ENCODE peak calls at places on chromosomes 13 and 19, in nine cellular contexts. Y is neural progenitor cell; O is transverse colon; U is ascending aorta; X is coronary artery; Z is testis; R is thoracic aorta; W is A549; K is CD4-positive, alpha-beta T cell. P is an unnamed sample.

GRCh38 chr13:73970413-73971055 is 163.7 kb downstream of the KLF12 start:
- DNase-seq in R (no peak), Z (no peak), K (no peak), W (no peak), O (no peak), Y (no peak), X (no peak), U (no peak), P (no peak)

GRCh38 chr13:33258437-33259193 is 26.9 kb downstream of the STARD13 start:
- DNase-seq in U (no peak), K (no peak), Y (no peak), O (no peak), Z (no peak), W (no peak), X (no peak), R (no peak), P (no peak)

GRCh38 chr19:12092065-12092867 is 27.7 kb downstream of the ZNF844 start:
- DNase-seq in R (peak), O (peak), K (no peak), Y (peak), X (peak), W (no peak), Z (peak), U (peak), P (peak)

GRCh38 chr13:98994080-98994479 is 16.2 kb upstream of the DOCK9 start:
- DNase-seq in W (no peak), U (no peak), K (no peak), O (no peak), Y (no peak), Z (no peak), R (no peak), X (no peak), P (no peak)

GRCh38 chr19:45404557-45405434 is at the start of gene PPP1R13L:
- DNase-seq in Z (peak), Y (peak), R (peak), W (peak), U (peak), O (peak), X (peak), K (peak), P (no peak)

GRCh38 chr13:27797228-27797624 is 4.9 kb downstream of the GSX1 start:
- DNase-seq in X (no peak), R (no peak), U (no peak), Y (peak), K (no peak), Z (peak), W (peak), O (no peak), P (no peak)

GRCh38 chr13:67120872-67121531 is 109.1 kb downstream of the PCDH9 start:
- DNase-seq in U (no peak), W (peak), R (no peak), Z (no peak), O (no peak), K (no peak), X (no peak), Y (no peak), P (no peak)

GRCh38 chr13:106701810-106702341 is 133.9 kb upstream of the ARGLU1 start:
- DNase-seq in Y (no peak), X (no peak), K (no peak), O (no peak), U (no peak), Z (no peak), R (no peak), W (no peak), P (no peak)

GRCh38 chr13:77832339-77833100 is 86.1 kb downstream of the EDNRB start:
- DNase-seq in Y (peak), W (no peak), O (no peak), X (no peak), K (no peak), Z (no peak), U (no peak), R (no peak), P (no peak)

GRCh38 chr19:50568321-50569022 is at the start of gene LRRC4B:
- DNase-seq in Z (no peak), W (no peak), K (no peak), U (no peak), X (no peak), Y (peak), O (no peak), R (no peak), P (no peak)

GRCh38 chr13:96771501-96772367 is 222.5 kb downstream of the OXGR1 start:
- DNase-seq in R (no peak), K (no peak), Y (no peak), U (no peak), Z (no peak), X (no peak), W (no peak), O (no peak), P (no peak)

GRCh38 chr13:48346583-48346982 is 43.0 kb downstream of the RB1 start:
- DNase-seq in Y (no peak), R (no peak), W (no peak), U (no peak), K (no peak), X (no peak), O (no peak), Z (no peak), P (no peak)

GRCh38 chr19:7528522-7529245 is 6.3 kb downstream of the MCOLN1 start:
- DNase-seq in Z (no peak), R (no peak), Y (no peak), X (no peak), O (no peak), U (no peak), W (no peak), K (no peak), P (no peak)

GRCh38 chr13:114037674-114038073 is 63.8 kb upstream of the C13orf46 start:
- DNase-seq in W (no peak), U (no peak), Z (no peak), R (no peak), K (no peak), X (no peak), Y (no peak), O (no peak), P (no peak)

GRCh38 chr13:64928704-64929499 is 2301.2 kb downstream of the PCDH9 start:
- DNase-seq in Z (no peak), O (no peak), X (no peak), K (no peak), U (no peak), Y (no peak), R (no peak), W (peak), P (no peak)

GRCh38 chr19:34430738-34431625 is 2.8 kb downstream of the UBA2 start:
- DNase-seq in Z (no peak), K (peak), U (no peak), W (peak), R (no peak), X (no peak), Y (peak), O (no peak), P (no peak)

GRCh38 chr13:30976041-30976440 is 43.6 kb downstream of the TEX26 start:
- DNase-seq in Y (no peak), R (no peak), O (no peak), W (no peak), Z (no peak), K (no peak), X (no peak), U (no peak), P (no peak)

GRCh38 chr19:11355160-11356073 is at the start of gene PLPPR2:
- DNase-seq in U (peak), X (peak), Y (peak), W (peak), O (peak), Z (peak), R (peak), K (peak), P (peak)

GRCh38 chr19:13861714-13862531 is 15.0 kb upstream of the NANOS3 start:
- DNase-seq in Y (peak), O (peak), U (peak), R (peak), Z (peak), W (peak), K (peak), X (peak), P (no peak)

GRCh38 chr19:13856530-13856929 is 20.4 kb upstream of the NANOS3 start:
- DNase-seq in X (no peak), K (no peak), R (no peak), Z (no peak), Y (no peak), W (no peak), O (no peak), U (no peak), P (no peak)

GRCh38 chr19:13861392-13861713 is 15.6 kb upstream of the NANOS3 start:
- DNase-seq in X (no peak), R (no peak), Z (no peak), Y (no peak), K (no peak), W (no peak), O (no peak), U (no peak), P (no peak)

GRCh38 chr19:13860679-13861391 is 16.1 kb upstream of the NANOS3 start:
- DNase-seq in W (no peak), O (no peak), Y (no peak), U (no peak), Z (no peak), K (no peak), R (no peak), X (no peak), P (no peak)

GRCh38 chr19:13859361-13859880 is 17.5 kb upstream of the NANOS3 start:
- DNase-seq in W (peak), K (no peak), U (no peak), Z (no peak), O (no peak), X (no peak), Y (no peak), R (no peak), P (no peak)
- TF ChIP-seq CTCF in W (no peak), K (no peak), U (no peak), Z (no peak), O (no peak), X (no peak), Y (no peak), R (no peak), P (no peak)

GRCh38 chr19:54204767-54205468 is 4.3 kb downstream of the RPS9 start:
- DNase-seq in Y (no peak), X (no peak), R (no peak), W (no peak), Z (no peak), U (no peak), O (no peak), K (no peak), P (no peak)

GRCh38 chr19:54206030-54206830 is 5.6 kb downstream of the RPS9 start:
- DNase-seq in K (no peak), Z (no peak), O (peak), Y (no peak), W (no peak), X (no peak), U (peak), R (no peak), P (no peak)

GRCh38 chr19:54201172-54201701 is 579 bp downstream of the RPS9 start:
- DNase-seq in R (no peak), Y (no peak), X (no peak), K (no peak), Z (no peak), O (no peak), W (no peak), U (no peak), P (no peak)

GRCh38 chr19:54201980-54202379 is 1.3 kb downstream of the RPS9 start:
- DNase-seq in U (no peak), W (no peak), O (no peak), Y (no peak), X (no peak), R (no peak), Z (no peak), K (no peak), P (no peak)

GRCh38 chr19:54203151-54203611 is 2.5 kb downstream of the RPS9 start:
- DNase-seq in Z (no peak), K (no peak), X (no peak), Y (no peak), U (no peak), O (no peak), W (peak), R (no peak), P (no peak)
- H3K27ac ChIP-seq in Z (no peak), K (no peak), X (no peak), Y (no peak), U (no peak), O (peak), W (peak), R (no peak), P (peak)

DNA sequence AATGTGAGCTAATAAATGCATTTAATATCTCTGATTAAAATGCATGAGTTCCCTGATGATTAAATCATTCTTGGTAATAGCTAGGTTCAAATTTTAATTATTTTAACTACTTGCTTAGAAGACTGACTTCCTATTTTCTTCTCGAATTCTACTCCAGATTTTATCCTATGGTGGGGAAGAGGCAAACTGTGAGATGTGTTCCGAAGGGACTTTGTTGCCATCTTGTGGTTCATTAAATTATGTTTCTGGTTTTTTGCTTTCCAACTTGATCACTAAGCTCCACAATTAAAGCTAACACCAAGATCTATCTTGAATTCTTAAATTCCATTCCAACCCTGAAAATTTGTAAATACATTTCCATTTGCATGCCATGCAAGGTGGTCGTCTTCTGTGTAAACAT is 538.4 kb upstream of the PCDH20 start:
- DNase-seq in Z (no peak), W (peak), Y (peak), U (no peak), X (no peak), R (no peak), K (no peak), O (no peak), P (no peak)
- TF ChIP-seq CTCF in Z (no peak), W (peak), Y (peak), U (peak), X (no peak), R (peak), K (no peak), O (peak), P (no peak)

GRCh38 chr13:95560387-95560786 is 7.9 kb downstream of the CLDN10 start:
- DNase-seq in X (no peak), Z (no peak), U (no peak), O (no peak), R (no peak), Y (no peak), W (no peak), K (no peak), P (no peak)
- H3K27ac ChIP-seq in X (no peak), Z (no peak), U (no peak), O (no peak), R (no peak), Y (no peak), W (no peak), K (no peak), P (no peak)

GRCh38 chr19:4453232-4454179 is 4.1 kb downstream of the UBXN6 start:
- DNase-seq in R (no peak), K (no peak), W (no peak), U (no peak), Y (no peak), O (no peak), Z (no peak), X (no peak), P (no peak)

GRCh38 chr19:4454952-4455738 is 2.4 kb downstream of the UBXN6 start:
- DNase-seq in Z (peak), K (no peak), X (no peak), W (no peak), R (no peak), O (no peak), Y (no peak), U (peak), P (no peak)

GRCh38 chr19:4449826-4450075 is 7.8 kb downstream of the UBXN6 start:
- DNase-seq in W (no peak), K (no peak), Z (no peak), X (no peak), R (no peak), O (no peak), Y (no peak), U (no peak), P (no peak)

GRCh38 chr19:4454621-4454951 is 3.0 kb downstream of the UBXN6 start:
- DNase-seq in Z (no peak), R (no peak), X (no peak), K (no peak), W (no peak), O (no peak), Y (no peak), U (no peak), P (no peak)

GRCh38 chr19:4452230-4452990 is 5.2 kb downstream of the UBXN6 start:
- DNase-seq in K (no peak), X (no peak), Y (no peak), R (no peak), O (no peak), Z (no peak), W (no peak), U (no peak), P (no peak)
- TF ChIP-seq CTCF in K (no peak), X (no peak), Y (no peak), R (no peak), O (no peak), Z (no peak), W (no peak), U (no peak), P (no peak)

GRCh38 chr19:17659996-17660395 is 28.2 kb downstream of the UNC13A start:
- DNase-seq in U (no peak), X (no peak), R (no peak), K (no peak), Y (no peak), Z (peak), W (no peak), O (no peak), P (no peak)

GRCh38 chr19:17658666-17659065 is 29.5 kb downstream of the UNC13A start:
- DNase-seq in O (no peak), Z (no peak), R (no peak), K (no peak), U (no peak), X (no peak), W (no peak), Y (no peak), P (no peak)

GRCh38 chr19:17656970-17657369 is 31.2 kb downstream of the UNC13A start:
- DNase-seq in K (no peak), R (no peak), W (no peak), X (no peak), Y (no peak), Z (no peak), O (no peak), U (no peak), P (no peak)

GRCh38 chr19:17655751-17656480 is 32.2 kb downstream of the UNC13A start:
- DNase-seq in X (no peak), O (no peak), Y (no peak), Z (no peak), U (no peak), K (no peak), W (no peak), R (no peak), P (no peak)

DNA sequence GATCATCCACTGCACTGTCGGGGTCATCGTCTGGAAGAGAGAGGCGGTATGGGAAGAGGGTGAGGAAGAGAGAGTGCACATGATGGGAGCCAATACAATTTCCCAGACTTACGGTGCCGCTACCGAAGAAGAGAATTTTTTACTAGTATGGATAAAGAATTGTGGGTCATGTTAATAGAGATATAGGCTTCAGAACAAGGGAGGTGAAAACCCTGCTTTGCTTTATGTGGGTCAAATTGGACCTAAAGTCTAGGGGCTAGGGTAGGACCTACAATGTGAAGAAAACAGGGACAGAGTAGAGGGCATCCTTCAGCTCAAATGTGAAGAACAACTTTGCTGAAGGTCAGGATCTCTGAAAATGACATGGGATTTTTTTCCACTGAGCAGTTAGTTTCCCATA is 29.9 kb downstream of the UNC13A start:
- DNase-seq in O (no peak), R (no peak), K (no peak), X (no peak), Y (no peak), W (no peak), U (no peak), Z (no peak), P (no peak)
- H3K27ac ChIP-seq in O (no peak), R (peak), K (no peak), X (peak), Y (no peak), W (no peak), U (peak), Z (no peak), P (peak)

GRCh38 chr19:18317998-18318800 is 4.7 kb downstream of the LSM4 start:
- DNase-seq in W (no peak), U (no peak), K (peak), Y (no peak), O (peak), Z (no peak), X (no peak), R (no peak), P (no peak)
- TF ChIP-seq CTCF in W (no peak), U (no peak), K (no peak), Y (no peak), O (no peak), Z (no peak), X (no peak), R (no peak), P (no peak)

GRCh38 chr19:19487077-19488040 is 28.0 kb downstream of the TSSK6 start:
- DNase-seq in K (no peak), X (no peak), R (no peak), Z (no peak), Y (no peak), W (no peak), U (no peak), O (no peak), P (no peak)
- H3K27ac ChIP-seq in K (peak), X (peak), R (peak), Z (no peak), Y (peak), W (no peak), U (peak), O (peak), P (peak)

DNA sequence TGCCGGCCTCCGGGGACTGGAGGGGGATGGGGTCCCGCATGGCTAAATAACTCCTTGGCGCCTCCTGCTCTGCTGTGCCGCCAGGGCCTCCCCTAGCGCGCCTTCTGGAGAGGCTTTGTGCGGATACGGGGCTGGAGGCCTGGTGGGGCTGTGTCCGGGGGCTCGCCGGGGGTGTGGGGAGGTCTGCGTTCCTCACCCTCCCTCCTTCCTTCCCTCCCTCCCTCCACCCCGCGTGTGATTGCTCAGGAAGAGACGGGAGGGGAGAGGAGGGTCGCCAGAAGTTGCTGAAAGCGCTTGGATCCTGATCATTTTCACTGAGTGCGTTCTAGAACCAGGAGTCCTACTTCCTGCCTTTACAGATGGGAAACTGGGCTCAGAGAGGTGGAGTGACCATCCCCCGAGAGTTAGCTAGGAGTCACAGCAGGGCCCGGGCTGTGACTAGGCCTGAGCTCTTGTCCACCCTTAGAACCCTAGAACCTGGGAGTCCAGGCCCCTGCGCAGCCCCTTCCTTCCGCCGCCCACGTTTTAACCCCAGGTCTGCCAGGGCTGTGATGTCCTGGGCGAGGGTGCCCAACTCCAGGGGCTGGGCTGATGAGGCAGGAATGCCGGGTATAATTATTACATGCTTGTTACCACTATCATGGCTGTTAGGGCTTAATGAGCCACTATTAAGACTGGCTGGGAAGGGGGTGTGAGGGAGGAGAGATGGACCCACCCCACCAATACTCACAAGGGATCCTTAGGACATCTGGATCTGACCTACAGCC is 782 bp upstream of the JUND start:
- DNase-seq in X (no peak), K (no peak), U (no peak), O (no peak), W (no peak), Z (no peak), Y (peak), R (peak), P (peak)
- TF ChIP-seq CTCF in X (no peak), K (peak), U (peak), O (peak), W (no peak), Z (no peak), Y (no peak), R (peak), P (no peak)

GRCh38 chr13:41461527-41462124 is 4.3 kb downstream of the RGCC start:
- DNase-seq in Y (no peak), Z (no peak), U (no peak), K (no peak), X (no peak), O (no peak), R (no peak), W (no peak), P (no peak)
- H3K27ac ChIP-seq in Y (no peak), Z (no peak), U (no peak), K (peak), X (no peak), O (no peak), R (no peak), W (no peak), P (no peak)

P was measured in esophagus squamous epithelium.